ENCODE peak calls at places on chromosomes 4 and X, in eight cellular contexts. I is DND-41; N is GM23248; B is psoas muscle; L is fibroblast of lung; R is uterus; U is mesendoderm; S is CD4-positive, CD25-positive, alpha-beta regulatory T cell. V is an unnamed sample.

GRCh38 chrX:153443476-153444332 is 2.2 kb downstream of the TREX2 start:
- DNase-seq in L (no peak), S (no peak), N (no peak), R (no peak), I (no peak), B (no peak), U (no peak), V (no peak)

GRCh38 chr4:162560073-162560472 is 396.3 kb upstream of the FSTL5 start:
- DNase-seq in N (no peak), S (no peak), R (no peak), U (no peak), B (no peak), L (no peak), I (no peak), V (no peak)

GRCh38 chr4:36242629-36243354 is 1.5 kb downstream of the ARAP2 start:
- DNase-seq in N (no peak), I (no peak), L (peak; percentile 3), R (no peak), B (no peak), S (peak; percentile 33), U (no peak), V (no peak)

GRCh38 chr4:25088342-25088952 is 57.7 kb upstream of the LGI2 start:
- DNase-seq in I (no peak), L (no peak), N (peak; percentile 68), R (peak; percentile 37), U (no peak), S (no peak), B (no peak), V (no peak)

GRCh38 chrX:11543249-11543648 is 122.5 kb downstream of the ARHGAP6 start:
- DNase-seq in U (no peak), B (no peak), I (peak; percentile 3), S (peak; percentile 4), L (no peak), R (no peak), N (no peak), V (no peak)

GRCh38 chr4:101667348-101667747 is 123.2 kb upstream of the BANK1 start:
- DNase-seq in I (no peak), S (no peak), N (peak; percentile 28), U (no peak), R (no peak), B (no peak), L (peak; percentile 3), V (no peak)

GRCh38 chrX:137945470-137945869 is 379.5 kb downstream of the ZIC3 start:
- DNase-seq in U (no peak), R (no peak), L (no peak), N (no peak), S (no peak), I (no peak), B (no peak), V (no peak)

GRCh38 chrX:114626323-114626722 is 42.4 kb downstream of the HTR2C start:
- DNase-seq in B (no peak), N (peak; percentile 32), I (no peak), R (no peak), L (peak; percentile 8), S (peak; percentile 0), U (no peak), V (no peak)

GRCh38 chr4:154491341-154491679 is 289 bp downstream of the DCHS2 start:
- DNase-seq in B (no peak), R (peak; percentile 35), U (peak; percentile 72), S (no peak), N (peak; percentile 35), L (peak; percentile 31), I (no peak), V (no peak)

GRCh38 chr4:186148335-186148975 is 42.9 kb upstream of the CYP4V2 start:
- DNase-seq in N (no peak), R (no peak), L (no peak), U (no peak), I (no peak), B (no peak), S (no peak), V (no peak)

GRCh38 chr4:169210516-169211108 is 60.1 kb downstream of the SH3RF1 start:
- DNase-seq in R (no peak), U (no peak), S (no peak), L (no peak), B (no peak), N (no peak), I (no peak), V (no peak)

GRCh38 chr4:963276-964225 is 9.8 kb downstream of the DGKQ start:
- DNase-seq in N (no peak), R (no peak), B (no peak), I (no peak), U (no peak), S (no peak), L (no peak), V (no peak)

GRCh38 chr4:53644607-53645006 is 53.3 kb upstream of the LNX1 start:
- DNase-seq in L (no peak), N (no peak), U (peak; percentile 10), R (no peak), I (no peak), B (no peak), S (no peak), V (no peak)

GRCh38 chr4:6198278-6198677 is 2.1 kb downstream of the JAKMIP1 start:
- DNase-seq in U (peak; percentile 40), L (no peak), N (no peak), R (no peak), B (no peak), S (peak; percentile 30), I (no peak), V (no peak)

GRCh38 chrX:545488-545887 is 85.1 kb upstream of the SHOX start:
- DNase-seq in U (no peak), R (no peak), N (no peak), B (no peak), L (no peak), I (no peak), S (no peak), V (no peak)

GRCh38 chr4:57462843-57463242 is 352.7 kb upstream of the IGFBP7 start:
- DNase-seq in U (peak; percentile 32), N (no peak), I (no peak), S (no peak), B (no peak), R (no peak), L (no peak), V (no peak)

GRCh38 chrX:150731795-150732194 is 38.6 kb downstream of the MTMR1 start:
- DNase-seq in R (peak; percentile 20), I (no peak), S (no peak), B (no peak), N (peak; percentile 97), U (no peak), L (peak; percentile 91), V (no peak)

GRCh38 chr4:26878729-26879415 is 18.2 kb downstream of the STIM2 start:
- DNase-seq in I (no peak), S (peak; percentile 50), L (no peak), B (no peak), U (no peak), R (no peak), N (peak; percentile 54), V (no peak)

GRCh38 chr4:742742-743311 is 37.2 kb downstream of the PCGF3 start:
- DNase-seq in B (peak; percentile 85), S (peak; percentile 69), L (peak; percentile 45), U (peak; percentile 65), I (peak; percentile 68), R (peak; percentile 58), N (peak; percentile 78), V (peak; percentile 39)

GRCh38 chr4:67049446-67049845 is 495.9 kb downstream of the CENPC start:
- DNase-seq in U (peak; percentile 28), I (no peak), N (no peak), B (no peak), S (no peak), R (no peak), L (no peak), V (no peak)

GRCh38 chr4:25727711-25728493 is 72.3 kb downstream of the SLC34A2 start:
- DNase-seq in I (no peak), S (no peak), N (no peak), R (no peak), U (no peak), B (no peak), L (no peak), V (no peak)

GRCh38 chrX:33285550-33285949 is 74.2 kb upstream of the DMD start:
- DNase-seq in B (no peak), N (no peak), U (no peak), L (no peak), I (no peak), R (no peak), S (no peak), V (no peak)

GRCh38 chr4:96293806-96294205 is 453.9 kb downstream of the PDHA2 start:
- DNase-seq in I (no peak), L (no peak), B (no peak), N (no peak), S (no peak), U (peak; percentile 62), R (no peak), V (no peak)

DNA sequence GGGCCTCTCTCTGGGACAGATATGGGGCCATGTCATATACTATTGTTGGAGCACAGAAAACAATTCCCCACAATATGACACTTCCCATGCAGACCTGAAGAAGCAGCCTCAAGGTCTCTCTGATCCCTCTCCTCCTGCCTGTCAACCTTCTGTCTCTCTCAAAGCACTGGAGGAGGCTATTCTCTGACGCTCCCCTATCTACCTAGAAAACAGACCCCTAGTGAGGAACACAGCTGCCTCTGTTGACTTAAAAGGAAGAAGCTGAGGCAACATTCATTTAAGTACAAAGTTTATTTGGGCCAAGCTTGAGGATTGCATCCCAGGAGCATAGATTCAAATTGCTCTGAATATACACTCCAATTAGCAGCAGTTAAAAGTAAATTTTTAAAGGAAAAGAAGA is 39.3 kb upstream of the NSG1 start:
- DNase-seq in U (peak; percentile 35), S (no peak), I (peak; percentile 10), N (no peak), R (no peak), B (no peak), L (no peak), V (no peak)
- H3K27ac ChIP-seq in U (no peak overlapping the region), S (no peak overlapping the region), I (peak overlapping the region; percentile 77), N (no peak overlapping the region), R (no peak overlapping the region), B (no peak overlapping the region), L (no peak overlapping the region), V (no peak overlapping the region)

GRCh38 chrX:30657542-30658238 is 4.5 kb downstream of the GK start:
- DNase-seq in S (peak; percentile 50), N (peak; percentile 47), I (no peak), R (no peak), U (no peak), L (peak; percentile 47), B (no peak), V (no peak)
- H3K27ac ChIP-seq in S (peak overlapping the region; percentile 75), N (peak overlapping the region; percentile 87), I (no peak overlapping the region), R (no peak overlapping the region), U (no peak overlapping the region), L (peak overlapping the region; percentile 24), B (no peak overlapping the region), V (no peak overlapping the region)

DNA sequence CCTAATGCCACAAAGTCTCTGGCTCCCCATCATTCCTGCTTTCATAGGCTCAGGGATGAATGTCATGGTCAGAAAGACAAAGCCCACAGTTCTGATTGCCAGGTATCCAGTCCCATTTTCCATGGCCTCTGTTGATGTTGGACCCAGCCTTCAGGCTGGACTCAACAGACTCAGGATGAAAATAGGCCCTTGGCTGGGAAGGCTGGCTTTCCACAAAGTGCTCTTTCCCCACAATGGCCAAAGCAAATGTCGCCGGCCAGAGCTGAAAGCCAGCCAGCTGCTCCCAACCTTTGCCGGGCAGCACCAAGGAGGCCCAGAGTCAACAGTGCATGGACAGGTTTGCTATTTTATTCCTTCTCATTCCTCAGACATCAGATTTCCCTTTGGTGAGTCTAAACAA is 430.1 kb upstream of the FGF16 start:
- DNase-seq in N (no peak), B (no peak), S (no peak), R (no peak), L (no peak), I (no peak), U (no peak), V (no peak)
- H3K27ac ChIP-seq in N (no peak overlapping the region), B (no peak overlapping the region), S (no peak overlapping the region), R (no peak overlapping the region), L (no peak overlapping the region), I (no peak overlapping the region), U (no peak overlapping the region), V (no peak overlapping the region)

GRCh38 chrX:47247206-47247998 is 14.6 kb downstream of the USP11 start:
- DNase-seq in N (peak; percentile 52), R (no peak), S (no peak), L (peak; percentile 55), B (no peak), U (no peak), I (no peak), V (no peak)
- H3K27ac ChIP-seq in N (no peak overlapping the region), R (no peak overlapping the region), S (no peak overlapping the region), L (no peak overlapping the region), B (no peak overlapping the region), U (no peak overlapping the region), I (no peak overlapping the region), V (no peak overlapping the region)

V was measured in substantia nigra.